ENCODE peak calls at places on chromosomes 11 and 22, in eight cellular contexts. One of them, this sample, is unnamed.

GRCh38 chr11:105960252-105961245 is 61.5 kb downstream of the MSANTD4 start:
- DNase-seq in myocyte: peak; percentile 18
- DNase-seq in EL: no peak
- DNase-seq in posterior vena cava: peak; percentile 64
- DNase-seq in dermis microvascular lymphatic vessel endothelial cell: no peak
- DNase-seq in immature natural killer cell: no peak
- DNase-seq in H4: no peak
- DNase-seq in naive thymus-derived CD8-positive, alpha-beta T cell: peak; percentile 40
- DNase-seq in this sample: peak; percentile 10

GRCh38 chr22:17281026-17281809 is 62.0 kb upstream of the ADA2 start:
- DNase-seq in posterior vena cava: peak; percentile 29
- DNase-seq in naive thymus-derived CD8-positive, alpha-beta T cell: no peak
- DNase-seq in dermis microvascular lymphatic vessel endothelial cell: no peak
- DNase-seq in H4: no peak
- DNase-seq in immature natural killer cell: no peak
- DNase-seq in EL: no peak
- DNase-seq in myocyte: no peak
- DNase-seq in this sample: peak; percentile 3

GRCh38 chr11:61488651-61489291 is 19.8 kb upstream of the LRRC10B start:
- DNase-seq in EL: no peak
- DNase-seq in myocyte: no peak
- DNase-seq in naive thymus-derived CD8-positive, alpha-beta T cell: no peak
- DNase-seq in posterior vena cava: no peak
- DNase-seq in immature natural killer cell: no peak
- DNase-seq in dermis microvascular lymphatic vessel endothelial cell: no peak
- DNase-seq in H4: no peak
- DNase-seq in this sample: peak; percentile 76

GRCh38 chr11:109015283-109015682 is 350.4 kb downstream of the DDX10 start:
- DNase-seq in posterior vena cava: no peak
- DNase-seq in H4: no peak
- DNase-seq in EL: peak; percentile 84
- DNase-seq in immature natural killer cell: no peak
- DNase-seq in myocyte: no peak
- DNase-seq in dermis microvascular lymphatic vessel endothelial cell: no peak
- DNase-seq in naive thymus-derived CD8-positive, alpha-beta T cell: no peak
- DNase-seq in this sample: no peak

GRCh38 chr22:28898233-28898629 is 14.9 kb downstream of the ZNRF3 start:
- DNase-seq in H4: no peak
- DNase-seq in EL: no peak
- DNase-seq in myocyte: no peak
- DNase-seq in dermis microvascular lymphatic vessel endothelial cell: no peak
- DNase-seq in naive thymus-derived CD8-positive, alpha-beta T cell: no peak
- DNase-seq in immature natural killer cell: no peak
- DNase-seq in posterior vena cava: no peak
- DNase-seq in this sample: no peak

GRCh38 chr22:31683181-31684105 is 21.4 kb upstream of the PISD start:
- DNase-seq in H4: no peak
- DNase-seq in immature natural killer cell: no peak
- DNase-seq in EL: no peak
- DNase-seq in posterior vena cava: no peak
- DNase-seq in dermis microvascular lymphatic vessel endothelial cell: no peak
- DNase-seq in myocyte: peak; percentile 25
- DNase-seq in naive thymus-derived CD8-positive, alpha-beta T cell: no peak
- DNase-seq in this sample: no peak

GRCh38 chr11:57167125-57167839 is 14.5 kb upstream of the LRRC55 start:
- DNase-seq in myocyte: no peak
- DNase-seq in naive thymus-derived CD8-positive, alpha-beta T cell: no peak
- DNase-seq in immature natural killer cell: no peak
- DNase-seq in posterior vena cava: no peak
- DNase-seq in dermis microvascular lymphatic vessel endothelial cell: no peak
- DNase-seq in H4: no peak
- DNase-seq in EL: no peak
- DNase-seq in this sample: no peak

GRCh38 chr22:50699001-50699753 is 26.6 kb downstream of the SHANK3 start:
- DNase-seq in immature natural killer cell: no peak
- DNase-seq in dermis microvascular lymphatic vessel endothelial cell: no peak
- DNase-seq in posterior vena cava: peak; percentile 69
- DNase-seq in EL: no peak
- DNase-seq in myocyte: no peak
- DNase-seq in H4: no peak
- DNase-seq in naive thymus-derived CD8-positive, alpha-beta T cell: peak; percentile 43
- DNase-seq in this sample: no peak

GRCh38 chr22:37912171-37912570 is 6.1 kb downstream of the MICALL1 start:
- DNase-seq in myocyte: no peak
- DNase-seq in H4: no peak
- DNase-seq in dermis microvascular lymphatic vessel endothelial cell: no peak
- DNase-seq in immature natural killer cell: no peak
- DNase-seq in EL: no peak
- DNase-seq in naive thymus-derived CD8-positive, alpha-beta T cell: no peak
- DNase-seq in posterior vena cava: no peak
- DNase-seq in this sample: no peak

GRCh38 chr11:1391165-1392010 is 1.7 kb downstream of the BRSK2 start:
- DNase-seq in posterior vena cava: no peak
- DNase-seq in H4: no peak
- DNase-seq in myocyte: no peak
- DNase-seq in immature natural killer cell: no peak
- DNase-seq in naive thymus-derived CD8-positive, alpha-beta T cell: no peak
- DNase-seq in dermis microvascular lymphatic vessel endothelial cell: peak; percentile 14
- DNase-seq in EL: no peak
- DNase-seq in this sample: peak; percentile 88

GRCh38 chr11:79430280-79430679 is 10.6 kb downstream of the TENM4 start:
- DNase-seq in immature natural killer cell: no peak
- DNase-seq in naive thymus-derived CD8-positive, alpha-beta T cell: no peak
- DNase-seq in EL: no peak
- DNase-seq in H4: no peak
- DNase-seq in myocyte: no peak
- DNase-seq in posterior vena cava: no peak
- DNase-seq in dermis microvascular lymphatic vessel endothelial cell: no peak
- DNase-seq in this sample: no peak

GRCh38 chr11:12876988-12877387 is 132.1 kb upstream of the RASSF10 start:
- DNase-seq in posterior vena cava: no peak
- DNase-seq in H4: no peak
- DNase-seq in myocyte: no peak
- DNase-seq in immature natural killer cell: no peak
- DNase-seq in naive thymus-derived CD8-positive, alpha-beta T cell: no peak
- DNase-seq in dermis microvascular lymphatic vessel endothelial cell: no peak
- DNase-seq in EL: no peak
- DNase-seq in this sample: no peak

GRCh38 chr22:27406389-27406861 is 395.1 kb downstream of the MN1 start:
- DNase-seq in posterior vena cava: no peak
- DNase-seq in EL: no peak
- DNase-seq in dermis microvascular lymphatic vessel endothelial cell: no peak
- DNase-seq in naive thymus-derived CD8-positive, alpha-beta T cell: peak; percentile 41
- DNase-seq in myocyte: no peak
- DNase-seq in H4: no peak
- DNase-seq in immature natural killer cell: no peak
- DNase-seq in this sample: no peak

GRCh38 chr22:43297246-43298061 is 45.7 kb downstream of the SCUBE1 start:
- DNase-seq in EL: no peak
- DNase-seq in naive thymus-derived CD8-positive, alpha-beta T cell: no peak
- DNase-seq in H4: no peak
- DNase-seq in immature natural killer cell: no peak
- DNase-seq in dermis microvascular lymphatic vessel endothelial cell: no peak
- DNase-seq in posterior vena cava: no peak
- DNase-seq in myocyte: no peak
- DNase-seq in this sample: no peak

GRCh38 chr11:22715971-22716370 is 49.6 kb downstream of the GAS2 start:
- DNase-seq in EL: no peak
- DNase-seq in H4: no peak
- DNase-seq in myocyte: no peak
- DNase-seq in posterior vena cava: no peak
- DNase-seq in immature natural killer cell: no peak
- DNase-seq in naive thymus-derived CD8-positive, alpha-beta T cell: no peak
- DNase-seq in dermis microvascular lymphatic vessel endothelial cell: no peak
- DNase-seq in this sample: no peak

GRCh38 chr11:119578466-119579220 is 150.4 kb downstream of the NECTIN1 start:
- DNase-seq in posterior vena cava: no peak
- DNase-seq in H4: no peak
- DNase-seq in myocyte: no peak
- DNase-seq in immature natural killer cell: no peak
- DNase-seq in naive thymus-derived CD8-positive, alpha-beta T cell: no peak
- DNase-seq in dermis microvascular lymphatic vessel endothelial cell: no peak
- DNase-seq in EL: no peak
- DNase-seq in this sample: no peak

GRCh38 chr22:23273445-23274145 is 93.3 kb downstream of the BCR start:
- DNase-seq in myocyte: no peak
- DNase-seq in posterior vena cava: no peak
- DNase-seq in naive thymus-derived CD8-positive, alpha-beta T cell: no peak
- DNase-seq in H4: no peak
- DNase-seq in immature natural killer cell: no peak
- DNase-seq in dermis microvascular lymphatic vessel endothelial cell: no peak
- DNase-seq in EL: no peak
- DNase-seq in this sample: no peak

GRCh38 chr11:61138940-61139339 is 22.3 kb downstream of the VPS37C start:
- DNase-seq in dermis microvascular lymphatic vessel endothelial cell: no peak
- DNase-seq in naive thymus-derived CD8-positive, alpha-beta T cell: no peak
- DNase-seq in EL: peak; percentile 67
- DNase-seq in immature natural killer cell: no peak
- DNase-seq in myocyte: peak; percentile 95
- DNase-seq in posterior vena cava: peak; percentile 56
- DNase-seq in H4: no peak
- DNase-seq in this sample: peak; percentile 54

GRCh38 chr11:76445122-76446084 is 585 bp downstream of the EMSY start:
- DNase-seq in myocyte: peak; percentile 78
- DNase-seq in dermis microvascular lymphatic vessel endothelial cell: peak; percentile 36
- DNase-seq in EL: peak; percentile 91
- DNase-seq in posterior vena cava: peak; percentile 91
- DNase-seq in H4: peak; percentile 89
- DNase-seq in immature natural killer cell: peak; percentile 38
- DNase-seq in naive thymus-derived CD8-positive, alpha-beta T cell: peak; percentile 66
- DNase-seq in this sample: peak; percentile 86

GRCh38 chr11:96136623-96137313 is 206.2 kb downstream of the MAML2 start:
- DNase-seq in myocyte: no peak
- DNase-seq in posterior vena cava: no peak
- DNase-seq in immature natural killer cell: no peak
- DNase-seq in EL: no peak
- DNase-seq in naive thymus-derived CD8-positive, alpha-beta T cell: no peak
- DNase-seq in H4: no peak
- DNase-seq in dermis microvascular lymphatic vessel endothelial cell: peak; percentile 97
- DNase-seq in this sample: no peak

This sample was measured in H7.